ENCODE peak calls at places on chromosomes 13 and 19, in ten cellular contexts. F, R, Y, Z, X, O, P, S, A and D are unnamed samples.

GRCh38 chr13:40113644-40114304 is 458.3 kb downstream of the COG6 start:
- DNase-seq in F (no peak), R (no peak), Y (no peak), Z (no peak), X (no peak), O (no peak), P (no peak), S (no peak), A (no peak), D (no peak)

GRCh38 chr19:30564551-30565011 is 192.4 kb downstream of the ZNF536 start:
- DNase-seq in F (no peak), R (no peak), Y (no peak), Z (no peak), X (no peak), O (no peak), P (no peak), S (no peak), A (no peak), D (no peak)

GRCh38 chr13:98842074-98842473 is 89.6 kb upstream of the SLC15A1 start:
- DNase-seq in F (no peak), R (no peak), Y (no peak), Z (no peak), X (no peak), O (no peak), P (no peak), S (no peak), A (no peak), D (no peak)

GRCh38 chr19:15096223-15096622 is 11.0 kb upstream of the SYDE1 start:
- DNase-seq in F (no peak), R (no peak), Y (no peak), Z (no peak), X (no peak), O (no peak), P (no peak), S (no peak), A (no peak), D (no peak)

GRCh38 chr19:12789098-12789903 is 2.0 kb upstream of the JUNB start:
- DNase-seq in F (no peak), R (no peak), Y (no peak), Z (no peak), X (no peak), O (no peak), P (no peak), S (no peak), A (no peak), D (no peak)

GRCh38 chr13:101514695-101515275 is 62.3 kb downstream of the ITGBL1 start:
- DNase-seq in F (no peak), R (peak; percentile 67), Y (peak; percentile 66), Z (peak; percentile 38), X (no peak), O (no peak), P (no peak), S (peak; percentile 63), A (no peak), D (no peak)

GRCh38 chr19:54484451-54484850 is 11.4 kb upstream of the CDC42EP5 start:
- DNase-seq in F (no peak), R (no peak), Y (no peak), Z (no peak), X (no peak), O (no peak), P (no peak), S (no peak), A (no peak), D (no peak)

GRCh38 chr13:98291658-98292057 is 114.6 kb upstream of the RNF113B start:
- DNase-seq in F (no peak), R (peak; percentile 43), Y (no peak), Z (no peak), X (no peak), O (no peak), P (no peak), S (no peak), A (no peak), D (no peak)

GRCh38 chr19:40709817-40710216 is 6.9 kb downstream of the COQ8B start:
- DNase-seq in F (no peak), R (no peak), Y (no peak), Z (no peak), X (no peak), O (no peak), P (no peak), S (no peak), A (no peak), D (no peak)